ENCODE peak calls at places on chromosomes 5 and 9, in eight cellular contexts. One of them, this sample, is unnamed.

GRCh38 chr5:9401786-9402472 is 143.9 kb downstream of the SEMA5A start:
- DNase-seq in renal cortical epithelial cell: peak; percentile 37
- DNase-seq in mucosa of gallbladder: no peak
- DNase-seq in transverse colon: no peak
- DNase-seq in Peyer's patch: no peak
- DNase-seq in ELF-1: no peak
- DNase-seq in H7: no peak
- DNase-seq in cardiac muscle cell: peak; percentile 67
- DNase-seq in this sample: no peak

GRCh38 chr5:43649256-43649655 is 46.3 kb downstream of the NNT start:
- DNase-seq in ELF-1: no peak
- DNase-seq in cardiac muscle cell: peak; percentile 35
- DNase-seq in renal cortical epithelial cell: peak; percentile 46
- DNase-seq in transverse colon: no peak
- DNase-seq in mucosa of gallbladder: no peak
- DNase-seq in H7: no peak
- DNase-seq in Peyer's patch: no peak
- DNase-seq in this sample: no peak

GRCh38 chr5:138726848-138727247 is 26.4 kb upstream of the CTNNA1 start:
- DNase-seq in transverse colon: no peak
- DNase-seq in Peyer's patch: no peak
- DNase-seq in H7: no peak
- DNase-seq in ELF-1: no peak
- DNase-seq in cardiac muscle cell: no peak
- DNase-seq in mucosa of gallbladder: no peak
- DNase-seq in renal cortical epithelial cell: no peak
- DNase-seq in this sample: no peak

GRCh38 chr9:89433826-89434225 is 64.1 kb downstream of the SEMA4D start:
- DNase-seq in mucosa of gallbladder: no peak
- DNase-seq in transverse colon: no peak
- DNase-seq in Peyer's patch: no peak
- DNase-seq in H7: no peak
- DNase-seq in ELF-1: no peak
- DNase-seq in renal cortical epithelial cell: no peak
- DNase-seq in cardiac muscle cell: peak; percentile 30
- DNase-seq in this sample: no peak

GRCh38 chr5:60335913-60336312 is 364.1 kb downstream of the DEPDC1B start:
- DNase-seq in cardiac muscle cell: no peak
- DNase-seq in mucosa of gallbladder: no peak
- DNase-seq in H7: no peak
- DNase-seq in Peyer's patch: no peak
- DNase-seq in ELF-1: no peak
- DNase-seq in transverse colon: no peak
- DNase-seq in renal cortical epithelial cell: no peak
- DNase-seq in this sample: no peak

GRCh38 chr9:106528158-106528557 is 334.8 kb upstream of the ZNF462 start:
- DNase-seq in H7: no peak
- DNase-seq in renal cortical epithelial cell: no peak
- DNase-seq in Peyer's patch: no peak
- DNase-seq in transverse colon: no peak
- DNase-seq in mucosa of gallbladder: no peak
- DNase-seq in cardiac muscle cell: no peak
- DNase-seq in ELF-1: no peak
- DNase-seq in this sample: no peak

GRCh38 chr5:16313761-16314160 is 134.2 kb upstream of the MARCHF11 start:
- DNase-seq in transverse colon: no peak
- DNase-seq in renal cortical epithelial cell: no peak
- DNase-seq in Peyer's patch: no peak
- DNase-seq in ELF-1: no peak
- DNase-seq in mucosa of gallbladder: no peak
- DNase-seq in H7: no peak
- DNase-seq in cardiac muscle cell: no peak
- DNase-seq in this sample: no peak

GRCh38 chr5:139709587-139710369 is 61.6 kb downstream of the CXXC5 start:
- DNase-seq in H7: peak; percentile 90
- DNase-seq in cardiac muscle cell: no peak
- DNase-seq in ELF-1: no peak
- DNase-seq in mucosa of gallbladder: no peak
- DNase-seq in transverse colon: peak; percentile 34
- DNase-seq in Peyer's patch: peak; percentile 62
- DNase-seq in renal cortical epithelial cell: no peak
- DNase-seq in this sample: peak; percentile 69

GRCh38 chr5:63201738-63202137 is 623.1 kb downstream of the LRRC70 start:
- DNase-seq in transverse colon: no peak
- DNase-seq in renal cortical epithelial cell: no peak
- DNase-seq in ELF-1: no peak
- DNase-seq in H7: no peak
- DNase-seq in Peyer's patch: no peak
- DNase-seq in mucosa of gallbladder: no peak
- DNase-seq in cardiac muscle cell: peak; percentile 3
- DNase-seq in this sample: no peak

GRCh38 chr5:107864793-107865192 is 194.1 kb upstream of the EFNA5 start:
- DNase-seq in transverse colon: no peak
- DNase-seq in ELF-1: no peak
- DNase-seq in cardiac muscle cell: no peak
- DNase-seq in Peyer's patch: no peak
- DNase-seq in renal cortical epithelial cell: peak; percentile 18
- DNase-seq in H7: no peak
- DNase-seq in mucosa of gallbladder: no peak
- DNase-seq in this sample: no peak

GRCh38 chr9:14348241-14349140 is 34.5 kb upstream of the NFIB start:
- DNase-seq in transverse colon: no peak
- DNase-seq in Peyer's patch: no peak
- DNase-seq in ELF-1: peak; percentile 70
- DNase-seq in H7: peak; percentile 72
- DNase-seq in cardiac muscle cell: peak; percentile 60
- DNase-seq in mucosa of gallbladder: no peak
- DNase-seq in renal cortical epithelial cell: no peak
- DNase-seq in this sample: no peak

GRCh38 chr9:15592317-15592716 is 39.5 kb downstream of the CCDC171 start:
- DNase-seq in cardiac muscle cell: no peak
- DNase-seq in Peyer's patch: no peak
- DNase-seq in transverse colon: no peak
- DNase-seq in renal cortical epithelial cell: no peak
- DNase-seq in mucosa of gallbladder: no peak
- DNase-seq in H7: no peak
- DNase-seq in ELF-1: no peak
- DNase-seq in this sample: no peak

GRCh38 chr9:136757751-136758140 is 297 bp downstream of the LCN8 start:
- DNase-seq in renal cortical epithelial cell: no peak
- DNase-seq in transverse colon: no peak
- DNase-seq in cardiac muscle cell: no peak
- DNase-seq in ELF-1: no peak
- DNase-seq in H7: peak; percentile 47
- DNase-seq in mucosa of gallbladder: no peak
- DNase-seq in Peyer's patch: no peak
- DNase-seq in this sample: no peak

GRCh38 chr5:139828207-139828895 is 32.7 kb downstream of the PSD2 start:
- DNase-seq in H7: no peak
- DNase-seq in mucosa of gallbladder: no peak
- DNase-seq in renal cortical epithelial cell: no peak
- DNase-seq in Peyer's patch: no peak
- DNase-seq in ELF-1: no peak
- DNase-seq in cardiac muscle cell: no peak
- DNase-seq in transverse colon: no peak
- DNase-seq in this sample: no peak

GRCh38 chr9:6239048-6239461 is 23.4 kb downstream of the IL33 start:
- DNase-seq in cardiac muscle cell: peak; percentile 74
- DNase-seq in Peyer's patch: no peak
- DNase-seq in renal cortical epithelial cell: no peak
- DNase-seq in transverse colon: no peak
- DNase-seq in H7: no peak
- DNase-seq in ELF-1: no peak
- DNase-seq in mucosa of gallbladder: peak; percentile 23
- DNase-seq in this sample: no peak

GRCh38 chr5:145908206-145908945 is 28.0 kb upstream of the SH3RF2 start:
- DNase-seq in H7: peak; percentile 28
- DNase-seq in cardiac muscle cell: no peak
- DNase-seq in ELF-1: no peak
- DNase-seq in transverse colon: no peak
- DNase-seq in Peyer's patch: no peak
- DNase-seq in mucosa of gallbladder: no peak
- DNase-seq in renal cortical epithelial cell: no peak
- DNase-seq in this sample: no peak

GRCh38 chr5:102048940-102049339 is 247.1 kb downstream of the SLCO4C1 start:
- DNase-seq in ELF-1: no peak
- DNase-seq in cardiac muscle cell: no peak
- DNase-seq in transverse colon: no peak
- DNase-seq in H7: no peak
- DNase-seq in mucosa of gallbladder: no peak
- DNase-seq in renal cortical epithelial cell: peak; percentile 26
- DNase-seq in Peyer's patch: no peak
- DNase-seq in this sample: no peak

GRCh38 chr9:85421641-85422040 is 320.1 kb downstream of the AGTPBP1 start:
- DNase-seq in transverse colon: no peak
- DNase-seq in mucosa of gallbladder: no peak
- DNase-seq in ELF-1: no peak
- DNase-seq in renal cortical epithelial cell: peak; percentile 79
- DNase-seq in Peyer's patch: no peak
- DNase-seq in H7: no peak
- DNase-seq in cardiac muscle cell: no peak
- DNase-seq in this sample: no peak